ENCODE peak calls at places on chromosomes 5 and 9, in nine cellular contexts. Q, M, B, T, L, V, S, A and P are unnamed samples.

GRCh38 chr5:155508673-155509072 is 495.1 kb downstream of the KIF4B start:
- DNase-seq in Q (no peak), M (no peak), B (no peak), T (no peak), L (no peak), V (no peak), S (no peak), A (no peak), P (no peak)

GRCh38 chr9:77556396-77556795 is 91.7 kb downstream of the GNA14 start:
- DNase-seq in Q (no peak), M (no peak), B (no peak), T (no peak), L (no peak), V (no peak), S (no peak), A (no peak), P (no peak)

GRCh38 chr5:1316941-1317340 is 22.1 kb upstream of the TERT start:
- DNase-seq in Q (no peak), M (no peak), B (no peak), T (peak), L (no peak), V (peak), S (no peak), A (no peak), P (no peak)

GRCh38 chr5:13994606-13995336 is 50.3 kb upstream of the DNAH5 start:
- DNase-seq in Q (no peak), M (no peak), B (peak), T (no peak), L (no peak), V (no peak), S (no peak), A (no peak), P (no peak)

GRCh38 chr5:18281947-18282557 is 647.8 kb downstream of the TAF11L14 start:
- DNase-seq in Q (no peak), M (peak), B (no peak), T (no peak), L (peak), V (no peak), S (peak), A (no peak), P (no peak)

GRCh38 chr9:8961186-8961666 is 1161.6 kb upstream of the DMAC1 start:
- DNase-seq in Q (no peak), M (no peak), B (no peak), T (no peak), L (no peak), V (peak), S (no peak), A (no peak), P (no peak)

GRCh38 chr5:158100373-158100902 is 241.5 kb upstream of the CLINT1 start:
- DNase-seq in Q (no peak), M (no peak), B (no peak), T (no peak), L (no peak), V (no peak), S (no peak), A (no peak), P (no peak)

GRCh38 chr9:126671381-126671831 is 57.7 kb downstream of the LMX1B start:
- DNase-seq in Q (no peak), M (peak), B (no peak), T (no peak), L (no peak), V (no peak), S (no peak), A (no peak), P (no peak)

GRCh38 chr9:76756273-76756650 is 8.0 kb upstream of the PCA3 start:
- DNase-seq in Q (no peak), M (peak), B (peak), T (peak), L (no peak), V (no peak), S (peak), A (no peak), P (no peak)

GRCh38 chr5:98179791-98180755 is 593.4 kb upstream of the RGMB start:
- DNase-seq in Q (no peak), M (no peak), B (no peak), T (no peak), L (no peak), V (no peak), S (no peak), A (no peak), P (no peak)

GRCh38 chr5:56711191-56711590 is 104.2 kb upstream of the MAP3K1 start:
- DNase-seq in Q (no peak), M (no peak), B (no peak), T (no peak), L (no peak), V (no peak), S (no peak), A (no peak), P (no peak)

GRCh38 chr9:73023025-73023541 is 70.2 kb upstream of the ALDH1A1 start:
- DNase-seq in Q (peak), M (peak), B (no peak), T (no peak), L (peak), V (peak), S (peak), A (peak), P (no peak)

GRCh38 chr5:13510616-13511015 is 433.9 kb downstream of the DNAH5 start:
- DNase-seq in Q (no peak), M (no peak), B (no peak), T (no peak), L (no peak), V (no peak), S (no peak), A (no peak), P (no peak)

GRCh38 chr5:178287791-178288105 is 55.1 kb upstream of the PHYKPL start:
- DNase-seq in Q (no peak), M (no peak), B (no peak), T (peak), L (no peak), V (no peak), S (no peak), A (no peak), P (no peak)

GRCh38 chr5:3276891-3277290 is 318.7 kb upstream of the IRX1 start:
- DNase-seq in Q (no peak), M (no peak), B (no peak), T (no peak), L (no peak), V (no peak), S (no peak), A (no peak), P (no peak)

GRCh38 chr5:131224387-131225191 is 39.3 kb upstream of the CDC42SE2 start:
- DNase-seq in Q (no peak), M (no peak), B (no peak), T (peak), L (no peak), V (peak), S (no peak), A (no peak), P (no peak)

GRCh38 chr9:91422832-91423711 is 560 bp downstream of the NFIL3 start:
- DNase-seq in Q (peak), M (peak), B (peak), T (peak), L (no peak), V (peak), S (peak), A (peak), P (no peak)

GRCh38 chr9:124133752-124134151 is 122.2 kb downstream of the LHX2 start:
- DNase-seq in Q (no peak), M (no peak), B (no peak), T (peak), L (no peak), V (peak), S (no peak), A (no peak), P (no peak)

GRCh38 chr9:122053951-122054350 is 39.2 kb downstream of the TTLL11 start:
- DNase-seq in Q (no peak), M (no peak), B (peak), T (no peak), L (no peak), V (no peak), S (no peak), A (no peak), P (no peak)

GRCh38 chr5:122154910-122155309 is 25.6 kb downstream of the ZNF474 start:
- DNase-seq in Q (no peak), M (no peak), B (no peak), T (no peak), L (no peak), V (peak), S (no peak), A (no peak), P (no peak)

GRCh38 chr9:34884732-34885131 is 73.4 kb upstream of the PHF24 start:
- DNase-seq in Q (no peak), M (no peak), B (no peak), T (no peak), L (no peak), V (no peak), S (no peak), A (no peak), P (no peak)

GRCh38 chr5:6659941-6660684 is 26.9 kb downstream of the SRD5A1 start:
- DNase-seq in Q (no peak), M (no peak), B (no peak), T (no peak), L (no peak), V (no peak), S (no peak), A (no peak), P (no peak)

GRCh38 chr5:55904152-55904551 is 53.0 kb downstream of the IL31RA start:
- DNase-seq in Q (no peak), M (no peak), B (no peak), T (no peak), L (no peak), V (no peak), S (no peak), A (no peak), P (no peak)

GRCh38 chr5:142782976-142783539 is 12.9 kb downstream of the ARHGAP26 start:
- DNase-seq in Q (no peak), M (no peak), B (no peak), T (no peak), L (no peak), V (no peak), S (no peak), A (no peak), P (no peak)

GRCh38 chr5:81590498-81591384 is 160.2 kb downstream of the SSBP2 start:
- DNase-seq in Q (no peak), M (peak), B (no peak), T (no peak), L (no peak), V (no peak), S (no peak), A (no peak), P (no peak)

GRCh38 chr5:138580777-138581176 is 5.6 kb upstream of the HSPA9 start:
- DNase-seq in Q (no peak), M (no peak), B (no peak), T (no peak), L (no peak), V (no peak), S (no peak), A (no peak), P (no peak)

GRCh38 chr5:179805070-179805528 is 1.6 kb downstream of the MGAT4B start:
- DNase-seq in Q (no peak), M (no peak), B (no peak), T (no peak), L (no peak), V (no peak), S (no peak), A (no peak), P (no peak)

GRCh38 chr5:179804599-179804947 is 2.1 kb downstream of the MGAT4B start:
- DNase-seq in Q (no peak), M (no peak), B (no peak), T (no peak), L (no peak), V (no peak), S (no peak), A (no peak), P (no peak)

GRCh38 chr5:179802207-179802883 is 4.3 kb downstream of the MGAT4B start:
- DNase-seq in Q (no peak), M (no peak), B (no peak), T (no peak), L (no peak), V (no peak), S (no peak), A (no peak), P (no peak)

GRCh38 chr5:179802950-179803562 is 3.6 kb downstream of the MGAT4B start:
- DNase-seq in Q (no peak), M (no peak), B (no peak), T (no peak), L (no peak), V (peak), S (no peak), A (no peak), P (no peak)

GRCh38 chr5:179803651-179804598 is 2.7 kb downstream of the MGAT4B start:
- DNase-seq in Q (no peak), M (no peak), B (no peak), T (peak), L (no peak), V (peak), S (no peak), A (no peak), P (no peak)
- H3K27ac ChIP-seq in Q (peak), M (no peak), B (peak), T (peak), L (peak), V (no peak), S (peak), A (peak), P (peak)

GRCh38 chr5:75460947-75461346 is 50.5 kb downstream of the CERT1 start:
- DNase-seq in Q (no peak), M (no peak), B (no peak), T (no peak), L (no peak), V (no peak), S (no peak), A (no peak), P (no peak)

GRCh38 chr5:75466317-75466716 is 45.1 kb downstream of the CERT1 start:
- DNase-seq in Q (no peak), M (no peak), B (no peak), T (no peak), L (no peak), V (no peak), S (no peak), A (no peak), P (no peak)

GRCh38 chr5:75461679-75462078 is 49.8 kb downstream of the CERT1 start:
- DNase-seq in Q (no peak), M (no peak), B (no peak), T (no peak), L (no peak), V (no peak), S (no peak), A (no peak), P (no peak)

GRCh38 chr5:75465480-75465879 is 45.9 kb downstream of the CERT1 start:
- DNase-seq in Q (no peak), M (no peak), B (no peak), T (no peak), L (no peak), V (no peak), S (no peak), A (no peak), P (no peak)

GRCh38 chr5:75463726-75464125 is 47.7 kb downstream of the CERT1 start:
- DNase-seq in Q (no peak), M (no peak), B (no peak), T (no peak), L (no peak), V (no peak), S (no peak), A (no peak), P (no peak)
- H3K27ac ChIP-seq in Q (no peak), M (no peak), B (no peak), T (no peak), L (no peak), V (no peak), S (no peak), A (no peak), P (no peak)

GRCh38 chr9:80701061-80701460 is 988.3 kb downstream of the TLE1 start:
- DNase-seq in Q (no peak), M (no peak), B (no peak), T (no peak), L (no peak), V (no peak), S (no peak), A (no peak), P (no peak)

GRCh38 chr9:80698725-80699124 is 990.6 kb downstream of the TLE1 start:
- DNase-seq in Q (no peak), M (no peak), B (no peak), T (no peak), L (no peak), V (no peak), S (no peak), A (no peak), P (no peak)

DNA sequence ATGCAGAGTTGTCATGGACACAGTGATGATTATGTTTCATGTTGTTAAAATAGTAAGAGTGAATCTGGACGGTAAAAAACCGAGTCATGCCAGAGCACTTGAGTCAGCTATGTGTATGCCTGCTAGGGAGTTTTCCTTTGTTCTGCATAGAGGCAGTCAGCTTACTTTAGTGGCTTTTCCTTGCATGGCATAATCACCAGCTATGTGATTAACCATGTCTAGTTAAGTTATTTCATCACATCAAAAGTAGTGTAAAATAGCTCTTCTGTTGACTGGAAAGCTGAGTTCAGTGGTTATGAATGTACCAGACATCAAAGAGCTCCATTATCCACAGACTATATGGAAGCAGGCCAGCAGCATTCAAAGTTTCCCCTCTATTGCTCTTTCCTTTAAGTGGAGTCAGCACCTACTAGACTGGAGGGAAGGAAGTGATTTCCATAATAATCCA is 989.8 kb downstream of the TLE1 start:
- DNase-seq in Q (no peak), M (no peak), B (no peak), T (no peak), L (no peak), V (no peak), S (no peak), A (no peak), P (no peak)
- H3K27ac ChIP-seq in Q (no peak), M (no peak), B (no peak), T (no peak), L (no peak), V (no peak), S (no peak), A (no peak), P (peak)

GRCh38 chr5:141084487-141084989 is 9.9 kb upstream of the PCDHB2 start:
- DNase-seq in Q (peak), M (peak), B (no peak), T (no peak), L (peak), V (no peak), S (peak), A (peak), P (no peak)
- H3K27ac ChIP-seq in Q (no peak), M (no peak), B (peak), T (peak), L (peak), V (peak), S (peak), A (no peak), P (no peak)

GRCh38 chr9:36049408-36049807 is 12.7 kb downstream of the RECK start:
- DNase-seq in Q (no peak), M (no peak), B (no peak), T (no peak), L (no peak), V (no peak), S (no peak), A (no peak), P (no peak)

GRCh38 chr9:36050472-36050871 is 13.8 kb downstream of the RECK start:
- DNase-seq in Q (no peak), M (no peak), B (no peak), T (no peak), L (no peak), V (no peak), S (no peak), A (no peak), P (no peak)

GRCh38 chr9:36053971-36054370 is 17.3 kb downstream of the RECK start:
- DNase-seq in Q (no peak), M (no peak), B (no peak), T (no peak), L (no peak), V (no peak), S (no peak), A (no peak), P (no peak)

GRCh38 chr9:36046923-36047322 is 10.2 kb downstream of the RECK start:
- DNase-seq in Q (no peak), M (no peak), B (no peak), T (no peak), L (no peak), V (no peak), S (no peak), A (no peak), P (no peak)

DNA sequence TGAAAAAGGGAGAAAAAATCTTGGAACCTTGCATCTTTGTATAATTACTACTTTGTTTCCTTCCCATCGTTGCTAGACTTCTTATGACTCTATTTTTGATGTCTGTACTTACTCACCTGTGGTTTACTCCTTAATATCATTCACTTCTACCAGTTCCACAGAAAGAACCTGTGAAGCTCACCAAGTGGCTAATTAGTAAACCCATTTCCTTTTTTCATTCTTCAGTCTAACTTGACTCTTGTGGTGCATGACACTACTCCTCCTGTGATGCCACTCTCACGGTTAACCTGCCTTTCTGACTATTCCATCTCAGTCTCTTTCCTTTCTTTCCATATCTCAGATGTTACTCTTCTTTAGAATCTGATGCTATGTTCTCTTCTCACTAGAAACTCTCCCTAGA is 14.6 kb downstream of the RECK start:
- DNase-seq in Q (no peak), M (no peak), B (no peak), T (no peak), L (no peak), V (no peak), S (no peak), A (no peak), P (no peak)
- H3K27ac ChIP-seq in Q (no peak), M (no peak), B (no peak), T (no peak), L (no peak), V (no peak), S (no peak), A (no peak), P (no peak)

GRCh38 chr9:95099321-95100070 is 218.0 kb downstream of the FANCC start:
- DNase-seq in Q (no peak), M (no peak), B (no peak), T (peak), L (no peak), V (no peak), S (no peak), A (no peak), P (no peak)
- H3K27ac ChIP-seq in Q (no peak), M (no peak), B (peak), T (no peak), L (no peak), V (peak), S (no peak), A (no peak), P (peak)